ENCODE peak calls at places on chromosomes 6 and 20, in ten cellular contexts. T is mesenchymal stem cell; Y is GM20000; G is bronchial epithelial cell; W is CD4-positive, CD25-positive, alpha-beta regulatory T cell; U is stimulated activated CD4-positive, alpha-beta T cell treated with anti-CD3 and anti-CD28 coated beads, Interleukin-15, amount 100 ng/mL, for 24 hours; R is activated CD4-positive, alpha-beta T cell treated with anti-CD3 and anti-CD28 coated beads, Interleukin-2, amount 50 U/mL, for 48 hours; L is Kasumi-1; P is A172; N is HFF-Myc. C is an unnamed sample.

GRCh38 chr20:8474027-8474668 is 342.1 kb downstream of the PLCB1 start:
- DNase-seq in T (no peak), Y (no peak), G (no peak), W (no peak), U (no peak), R (no peak), L (no peak), P (no peak), N (no peak), C (no peak)

GRCh38 chr6:77072694-77073409 is 390.4 kb downstream of the HTR1B start:
- DNase-seq in T (no peak), Y (no peak), G (no peak), W (no peak), U (no peak), R (no peak), L (no peak), P (no peak), N (no peak), C (no peak)

GRCh38 chr20:47126709-47127108 is 229.8 kb downstream of the ZMYND8 start:
- DNase-seq in T (peak), Y (no peak), G (no peak), W (no peak), U (no peak), R (no peak), L (no peak), P (peak), N (no peak), C (no peak)

GRCh38 chr20:62804632-62805364 is at the start of gene OGFR:
- DNase-seq in T (peak), Y (peak), G (no peak), W (peak), U (peak), R (peak), L (peak), P (no peak), N (no peak), C (peak)

GRCh38 chr6:106082735-106083398 is 3.3 kb upstream of the PRDM1 start:
- DNase-seq in T (peak), Y (no peak), G (peak), W (no peak), U (no peak), R (no peak), L (no peak), P (no peak), N (no peak), C (no peak)

GRCh38 chr6:48069280-48069679 is 41.7 kb downstream of the PTCHD4 start:
- DNase-seq in T (peak), Y (no peak), G (no peak), W (no peak), U (no peak), R (no peak), L (no peak), P (no peak), N (no peak), C (peak)

GRCh38 chr6:46715106-46715505 is 20.1 kb downstream of the PLA2G7 start:
- DNase-seq in T (no peak), Y (no peak), G (peak), W (no peak), U (no peak), R (no peak), L (no peak), P (no peak), N (no peak), C (no peak)

GRCh38 chr6:21158873-21159272 is 434.7 kb upstream of the SOX4 start:
- DNase-seq in T (no peak), Y (peak), G (no peak), W (no peak), U (no peak), R (no peak), L (no peak), P (no peak), N (no peak), C (no peak)

GRCh38 chr6:95529762-95530161 is 47.6 kb upstream of the MANEA start:
- DNase-seq in T (no peak), Y (no peak), G (no peak), W (no peak), U (no peak), R (no peak), L (no peak), P (no peak), N (no peak), C (no peak)

GRCh38 chr20:44702776-44703175 is 12.4 kb upstream of the CCN5 start:
- DNase-seq in T (peak), Y (peak), G (no peak), W (no peak), U (no peak), R (no peak), L (no peak), P (peak), N (peak), C (no peak)

GRCh38 chr20:21229163-21229562 is 74.0 kb upstream of the XRN2 start:
- DNase-seq in T (no peak), Y (no peak), G (peak), W (no peak), U (no peak), R (no peak), L (no peak), P (peak), N (no peak), C (no peak)

GRCh38 chr6:169332250-169332649 is 78.6 kb upstream of the THBS2 start:
- DNase-seq in T (no peak), Y (no peak), G (no peak), W (no peak), U (no peak), R (no peak), L (no peak), P (no peak), N (no peak), C (no peak)

GRCh38 chr20:40319056-40319455 is 370.0 kb downstream of the MAFB start:
- DNase-seq in T (no peak), Y (no peak), G (no peak), W (no peak), U (no peak), R (no peak), L (no peak), P (no peak), N (no peak), C (no peak)

GRCh38 chr6:148168856-148169255 is 173.8 kb upstream of the SASH1 start:
- DNase-seq in T (no peak), Y (no peak), G (no peak), W (no peak), U (no peak), R (no peak), L (no peak), P (no peak), N (no peak), C (no peak)

GRCh38 chr6:113047148-113047547 is 700.0 kb downstream of the RFPL4B start:
- DNase-seq in T (peak), Y (no peak), G (no peak), W (no peak), U (no peak), R (no peak), L (no peak), P (peak), N (peak), C (no peak)

GRCh38 chr20:17835941-17836861 is 132.4 kb downstream of the SNX5 start:
- DNase-seq in T (peak), Y (no peak), G (no peak), W (no peak), U (no peak), R (no peak), L (no peak), P (no peak), N (no peak), C (no peak)

GRCh38 chr6:158799051-158799792 is 19.9 kb downstream of the EZR start:
- DNase-seq in T (peak), Y (no peak), G (peak), W (no peak), U (no peak), R (no peak), L (no peak), P (peak), N (no peak), C (peak)

GRCh38 chr6:101396552-101397173 is 3.2 kb downstream of the GRIK2 start:
- DNase-seq in T (peak), Y (peak), G (peak), W (peak), U (peak), R (peak), L (peak), P (peak), N (peak), C (no peak)

C was measured in D341Med.